ENCODE peak calls at places on chromosomes 11 and 22, in four cellular contexts. E is SK-N-SH, A is glutamatergic neuron, B is ACHN. J is an unnamed sample.

GRCh38 chr11:70212227-70212811 is 9.2 kb downstream of the FADD start:
- DNase-seq in E (no peak), A (no peak), B (no peak), J (no peak)

GRCh38 chr11:34653851-34654490 is 33.1 kb downstream of the EHF start:
- DNase-seq in E (no peak), A (no peak), B (peak), J (no peak)

GRCh38 chr11:64918056-64918455 is 1.0 kb upstream of the ATG2A start:
- DNase-seq in E (no peak), A (no peak), B (peak), J (no peak)

GRCh38 chr11:15663778-15664218 is 549.1 kb downstream of the INSC start:
- DNase-seq in E (no peak), A (peak), B (peak), J (no peak)

GRCh38 chr11:39365809-39366436 is 2093.5 kb downstream of the LRRC4C start:
- DNase-seq in E (no peak), A (no peak), B (peak), J (peak)

GRCh38 chr22:30315962-30316576 is 10.7 kb downstream of the TBC1D10A start:
- DNase-seq in E (no peak), A (no peak), B (no peak), J (no peak)

GRCh38 chr11:114162719-114163123 is 103.2 kb downstream of the ZBTB16 start:
- DNase-seq in E (peak), A (no peak), B (peak), J (peak)

GRCh38 chr11:79018371-79018849 is 422.4 kb downstream of the TENM4 start:
- DNase-seq in E (peak), A (no peak), B (no peak), J (peak)

GRCh38 chr11:131027501-131027900 is 111.2 kb upstream of the SNX19 start:
- DNase-seq in E (no peak), A (no peak), B (no peak), J (no peak)

GRCh38 chr11:69691449-69691848 is 12.4 kb downstream of the FGF19 start:
- DNase-seq in E (no peak), A (no peak), B (no peak), J (peak)

GRCh38 chr22:36879775-36880174 is 19.0 kb downstream of the NCF4 start:
- DNase-seq in E (no peak), A (no peak), B (no peak), J (no peak)

GRCh38 chr11:7034019-7034418 is 13.7 kb downstream of the NLRP14 start:
- DNase-seq in E (no peak), A (no peak), B (no peak), J (no peak)

GRCh38 chr11:26916805-26917204 is 77.1 kb upstream of the FIBIN start:
- DNase-seq in E (no peak), A (no peak), B (no peak), J (no peak)

GRCh38 chr11:112583246-112583893 is 322.7 kb upstream of the PLET1 start:
- DNase-seq in E (no peak), A (no peak), B (no peak), J (no peak)

GRCh38 chr11:8719260-8720190 is 36.9 kb downstream of the RPL27A start:
- DNase-seq in E (no peak), A (no peak), B (peak), J (no peak)

GRCh38 chr11:132590986-132591385 is 941.3 kb downstream of the OPCML start:
- DNase-seq in E (no peak), A (no peak), B (no peak), J (no peak)

GRCh38 chr11:61514050-61514917 is 5.7 kb downstream of the LRRC10B start:
- DNase-seq in E (no peak), A (no peak), B (no peak), J (no peak)

GRCh38 chr11:66123902-66124301 is 53.8 kb downstream of the PACS1 start:
- DNase-seq in E (no peak), A (no peak), B (no peak), J (no peak)

GRCh38 chr11:73152861-73153483 is 10.9 kb upstream of the FCHSD2 start:
- DNase-seq in E (no peak), A (no peak), B (no peak), J (no peak)

GRCh38 chr22:45263790-45264269 is 20.9 kb upstream of the UPK3A start:
- DNase-seq in E (peak), A (peak), B (peak), J (peak)

GRCh38 chr11:789951-790350 is at the start of gene CEND1:
- DNase-seq in E (peak), A (peak), B (peak), J (peak)

GRCh38 chr11:128232588-128232987 is 354.8 kb downstream of the ETS1 start:
- DNase-seq in E (no peak), A (no peak), B (no peak), J (no peak)

GRCh38 chr11:25052844-25053243 is 556.0 kb downstream of the LUZP2 start:
- DNase-seq in E (no peak), A (no peak), B (no peak), J (no peak)

GRCh38 chr22:37334859-37335818 is 52.8 kb downstream of the CYTH4 start:
- DNase-seq in E (peak), A (peak), B (no peak), J (no peak)

GRCh38 chr11:2574553-2575535 is 125.0 kb downstream of the KCNQ1OT1 start:
- DNase-seq in E (no peak), A (peak), B (no peak), J (no peak)

GRCh38 chr22:28541137-28541536 is 138.5 kb downstream of the TTC28 start:
- DNase-seq in E (no peak), A (no peak), B (no peak), J (no peak)

GRCh38 chr11:71336996-71337772 is 84.8 kb upstream of the SHANK2 start:
- DNase-seq in E (no peak), A (no peak), B (no peak), J (no peak)

GRCh38 chr11:2810401-2811205 is 75.0 kb downstream of the CDKN1C start:
- DNase-seq in E (no peak), A (peak), B (no peak), J (no peak)

GRCh38 chr11:116499396-116500001 is 273.3 kb downstream of the BUD13 start:
- DNase-seq in E (peak), A (peak), B (peak), J (peak)

GRCh38 chr11:61041755-61042518 is 60.4 kb upstream of the CD5 start:
- DNase-seq in E (no peak), A (peak), B (no peak), J (peak)

GRCh38 chr22:37068859-37069258 is 17.3 kb downstream of the KCTD17 start:
- DNase-seq in E (peak), A (peak), B (no peak), J (no peak)

GRCh38 chr22:23082534-23083314 is 12.4 kb downstream of the GNAZ start:
- DNase-seq in E (no peak), A (no peak), B (no peak), J (no peak)

GRCh38 chr11:19712281-19713220 is at the start of gene NAV2:
- DNase-seq in E (peak), A (peak), B (peak), J (peak)

GRCh38 chr11:110000858-110001257 is 92.3 kb upstream of the ZC3H12C start:
- DNase-seq in E (peak), A (no peak), B (no peak), J (no peak)

GRCh38 chr11:27847496-27847895 is 147.2 kb upstream of the BDNF start:
- DNase-seq in E (no peak), A (no peak), B (no peak), J (no peak)

GRCh38 chr22:46732513-46732912 is 5.5 kb downstream of the CERK start:
- DNase-seq in E (no peak), A (no peak), B (no peak), J (no peak)

GRCh38 chr11:121839821-121840220 is 276.2 kb downstream of the BLID start:
- DNase-seq in E (no peak), A (no peak), B (no peak), J (no peak)